ENCODE peak calls at places on chromosomes 6 and 20, in four cellular contexts. One of them, this sample, is unnamed.

GRCh38 chr6:56246941-56247653 is at the start of gene COL21A1:
- DNase-seq in skeletal muscle cell: no peak
- DNase-seq in epithelial cell of esophagus: peak; percentile 41
- DNase-seq in endothelial cell of umbilical vein: peak; percentile 35
- DNase-seq in this sample: peak; percentile 79

GRCh38 chr6:80642452-80642851 is 536.0 kb downstream of the BCKDHB start:
- DNase-seq in skeletal muscle cell: no peak
- DNase-seq in epithelial cell of esophagus: no peak
- DNase-seq in endothelial cell of umbilical vein: no peak
- DNase-seq in this sample: no peak

GRCh38 chr20:32168184-32168910 is 39.2 kb downstream of the PLAGL2 start:
- DNase-seq in skeletal muscle cell: no peak
- DNase-seq in epithelial cell of esophagus: no peak
- DNase-seq in endothelial cell of umbilical vein: peak; percentile 30
- DNase-seq in this sample: peak; percentile 49

GRCh38 chr20:62258499-62259293 is 20.4 kb downstream of the OSBPL2 start:
- DNase-seq in skeletal muscle cell: peak; percentile 48
- DNase-seq in epithelial cell of esophagus: peak; percentile 52
- DNase-seq in endothelial cell of umbilical vein: peak; percentile 28
- DNase-seq in this sample: no peak

GRCh38 chr6:76250666-76251065 is 178.2 kb upstream of the IMPG1 start:
- DNase-seq in skeletal muscle cell: no peak
- DNase-seq in epithelial cell of esophagus: no peak
- DNase-seq in endothelial cell of umbilical vein: no peak
- DNase-seq in this sample: no peak

GRCh38 chr6:19268117-19268516 is 569.1 kb upstream of the ID4 start:
- DNase-seq in skeletal muscle cell: no peak
- DNase-seq in epithelial cell of esophagus: no peak
- DNase-seq in endothelial cell of umbilical vein: no peak
- DNase-seq in this sample: no peak

GRCh38 chr20:52972965-52973819 is 1.0 kb downstream of the TSHZ2 start:
- DNase-seq in skeletal muscle cell: no peak
- DNase-seq in epithelial cell of esophagus: peak; percentile 35
- DNase-seq in endothelial cell of umbilical vein: no peak
- DNase-seq in this sample: no peak

GRCh38 chr6:5464096-5464885 is 203.0 kb downstream of the FARS2 start:
- DNase-seq in skeletal muscle cell: peak; percentile 22
- DNase-seq in epithelial cell of esophagus: no peak
- DNase-seq in endothelial cell of umbilical vein: no peak
- DNase-seq in this sample: peak; percentile 7

GRCh38 chr20:61426361-61426760 is 174.3 kb downstream of the CDH4 start:
- DNase-seq in skeletal muscle cell: no peak
- DNase-seq in epithelial cell of esophagus: peak; percentile 65
- DNase-seq in endothelial cell of umbilical vein: no peak
- DNase-seq in this sample: peak; percentile 65

GRCh38 chr20:43544501-43544900 is 14.3 kb upstream of the SGK2 start:
- DNase-seq in skeletal muscle cell: no peak
- DNase-seq in epithelial cell of esophagus: no peak
- DNase-seq in endothelial cell of umbilical vein: no peak
- DNase-seq in this sample: no peak

GRCh38 chr20:48728042-48728837 is 99.6 kb downstream of the PREX1 start:
- DNase-seq in skeletal muscle cell: no peak
- DNase-seq in epithelial cell of esophagus: no peak
- DNase-seq in endothelial cell of umbilical vein: no peak
- DNase-seq in this sample: no peak

GRCh38 chr6:168007592-168008338 is 10.3 kb downstream of the KIF25 start:
- DNase-seq in skeletal muscle cell: peak; percentile 98
- DNase-seq in epithelial cell of esophagus: peak; percentile 98
- DNase-seq in endothelial cell of umbilical vein: peak; percentile 60
- DNase-seq in this sample: peak; percentile 62

GRCh38 chr6:6736753-6737654 is 148.5 kb downstream of the LY86 start:
- DNase-seq in skeletal muscle cell: no peak
- DNase-seq in epithelial cell of esophagus: no peak
- DNase-seq in endothelial cell of umbilical vein: peak; percentile 18
- DNase-seq in this sample: no peak

GRCh38 chr6:153015094-153015645 is 12.7 kb upstream of the MTRF1L start:
- DNase-seq in skeletal muscle cell: no peak
- DNase-seq in epithelial cell of esophagus: no peak
- DNase-seq in endothelial cell of umbilical vein: peak; percentile 17
- DNase-seq in this sample: peak; percentile 34

GRCh38 chr6:66326228-66326627 is 619.2 kb upstream of the EYS start:
- DNase-seq in skeletal muscle cell: no peak
- DNase-seq in epithelial cell of esophagus: no peak
- DNase-seq in endothelial cell of umbilical vein: no peak
- DNase-seq in this sample: no peak

GRCh38 chr20:31740208-31740607 is 1.1 kb downstream of the TPX2 start:
- DNase-seq in skeletal muscle cell: no peak
- DNase-seq in epithelial cell of esophagus: peak; percentile 59
- DNase-seq in endothelial cell of umbilical vein: peak; percentile 51
- DNase-seq in this sample: peak; percentile 33